ENCODE peak calls at places on chromosomes 3 and 15, in seven cellular contexts. W, V, R, N, B, Z and J are unnamed samples.

GRCh38 chr3:17912011-17912760 is 169.8 kb upstream of the TBC1D5 start:
- DNase-seq in W (no peak), V (no peak), R (no peak), N (no peak), B (no peak), Z (no peak), J (no peak)

GRCh38 chr3:99902091-99902490 is 84.4 kb downstream of the CMSS1 start:
- DNase-seq in W (no peak), V (no peak), R (no peak), N (no peak), B (no peak), Z (peak; percentile 80), J (peak; percentile 66)

GRCh38 chr15:62750471-62750870 is 292.1 kb upstream of the TPM1 start:
- DNase-seq in W (no peak), V (no peak), R (no peak), N (no peak), B (no peak), Z (no peak), J (no peak)

GRCh38 chr3:98994128-98994762 is 92.8 kb upstream of the DCBLD2 start:
- DNase-seq in W (no peak), V (no peak), R (no peak), N (no peak), B (peak; percentile 17), Z (peak; percentile 76), J (no peak)

GRCh38 chr3:3817870-3818269 is 18.6 kb downstream of the LRRN1 start:
- DNase-seq in W (no peak), V (no peak), R (no peak), N (peak; percentile 75), B (no peak), Z (no peak), J (no peak)

GRCh38 chr3:17494117-17494809 is 248.2 kb downstream of the TBC1D5 start:
- DNase-seq in W (no peak), V (no peak), R (no peak), N (no peak), B (no peak), Z (no peak), J (no peak)

GRCh38 chr3:45593708-45594601 is 596 bp upstream of the LIMD1 start:
- DNase-seq in W (peak; percentile 76), V (peak; percentile 83), R (no peak), N (peak; percentile 60), B (peak; percentile 85), Z (peak; percentile 83), J (peak; percentile 47)

GRCh38 chr3:133445111-133445510 is 45.3 kb downstream of the BFSP2 start:
- DNase-seq in W (no peak), V (no peak), R (no peak), N (no peak), B (no peak), Z (no peak), J (no peak)

GRCh38 chr15:22861151-22861550 is 22.7 kb downstream of the NIPA2 start:
- DNase-seq in W (no peak), V (no peak), R (no peak), N (no peak), B (no peak), Z (no peak), J (no peak)

GRCh38 chr3:125257563-125257962 is 45.0 kb upstream of the SLC12A8 start:
- DNase-seq in W (no peak), V (no peak), R (no peak), N (no peak), B (no peak), Z (no peak), J (no peak)

GRCh38 chr15:52417501-52417900 is 111.2 kb downstream of the MYO5A start:
- DNase-seq in W (no peak), V (no peak), R (no peak), N (no peak), B (no peak), Z (peak; percentile 79), J (peak; percentile 51)

GRCh38 chr15:99976811-99977271 is 243.6 kb upstream of the LYSMD4 start:
- DNase-seq in W (no peak), V (no peak), R (no peak), N (no peak), B (no peak), Z (peak; percentile 16), J (peak; percentile 85)

GRCh38 chr15:58472821-58473581 is 41.2 kb downstream of the LIPC start:
- DNase-seq in W (peak; percentile 53), V (no peak), R (no peak), N (peak; percentile 16), B (no peak), Z (peak; percentile 17), J (peak; percentile 42)